ENCODE peak calls at places on chromosome 11, in eight cellular contexts. M is stimulated activated CD8-positive, alpha-beta memory T cell treated with anti-CD3 and anti-CD28 coated beads, Interleukin-15, amount 100 ng/mL, for 4 hours; P is pulmonary artery endothelial cell; U is HTR-8/SVneo; J is activated CD4-positive, CD25-positive, alpha-beta regulatory T cell treated with anti-CD3 and anti-CD28 coated beads, Interleukin-2, amount 50 U/mL, for 16 hours; F is GM12865; I is mucosa of gallbladder; L is mesenchymal stem cell. A is an unnamed sample.

GRCh38 chr11:26465270-26465669 is 106.8 kb downstream of the MUC15 start:
- DNase-seq in M (no peak), P (no peak), U (no peak), J (no peak), F (no peak), I (no peak), L (no peak), A (no peak)

GRCh38 chr11:15472405-15472799 is 357.7 kb downstream of the INSC start:
- DNase-seq in M (no peak), P (no peak), U (no peak), J (no peak), F (no peak), I (no peak), L (no peak), A (peak; percentile 78)

GRCh38 chr11:70603756-70604211 is 205.5 kb downstream of the CTTN start:
- DNase-seq in M (no peak), P (no peak), U (peak; percentile 69), J (no peak), F (no peak), I (no peak), L (no peak), A (no peak)

GRCh38 chr11:14323118-14323676 is 35.8 kb downstream of the RRAS2 start:
- DNase-seq in M (no peak), P (no peak), U (no peak), J (no peak), F (no peak), I (no peak), L (no peak), A (no peak)

GRCh38 chr11:14645985-14646900 is 2.6 kb downstream of the PDE3B start:
- DNase-seq in M (no peak), P (no peak), U (no peak), J (no peak), F (no peak), I (no peak), L (peak; percentile 16), A (no peak)

GRCh38 chr11:93487032-93487483 is 56.1 kb downstream of the SMCO4 start:
- DNase-seq in M (no peak), P (no peak), U (no peak), J (no peak), F (no peak), I (no peak), L (peak; percentile 66), A (no peak)

GRCh38 chr11:75422248-75423231 is 10.5 kb downstream of the KLHL35 start:
- DNase-seq in M (no peak), P (no peak), U (no peak), J (no peak), F (no peak), I (no peak), L (no peak), A (no peak)

GRCh38 chr11:65868076-65868667 is 4.4 kb downstream of the EFEMP2 start:
- DNase-seq in M (no peak), P (no peak), U (no peak), J (no peak), F (peak; percentile 39), I (no peak), L (peak; percentile 31), A (no peak)

GRCh38 chr11:114001416-114001815 is 26.5 kb downstream of the HTR3A start:
- DNase-seq in M (no peak), P (no peak), U (no peak), J (no peak), F (no peak), I (no peak), L (no peak), A (no peak)

GRCh38 chr11:117026593-117027330 is 71.5 kb downstream of the SIK3 start:
- DNase-seq in M (no peak), P (no peak), U (peak; percentile 33), J (no peak), F (peak; percentile 26), I (no peak), L (peak; percentile 78), A (peak; percentile 37)

GRCh38 chr11:3666023-3666530 is 5.1 kb downstream of the CHRNA10 start:
- DNase-seq in M (no peak), P (no peak), U (no peak), J (no peak), F (no peak), I (no peak), L (no peak), A (no peak)

GRCh38 chr11:105781807-105782206 is 171.9 kb downstream of the GRIA4 start:
- DNase-seq in M (no peak), P (no peak), U (no peak), J (no peak), F (no peak), I (no peak), L (no peak), A (no peak)

GRCh38 chr11:118252688-118253087 is 523 bp upstream of the MPZL3 start:
- DNase-seq in M (no peak), P (no peak), U (no peak), J (no peak), F (no peak), I (no peak), L (no peak), A (no peak)

A was measured in trophoblast cell.